ENCODE peak calls at places on chromosomes 6 and 20, in seven cellular contexts. I, Y, C, J, X, N and Q are unnamed samples.

GRCh38 chr6:144104898-144105487 is 9.6 kb upstream of the SF3B5 start:
- DNase-seq in I (peak), Y (peak), C (no peak), J (no peak), X (peak), N (no peak), Q (peak)

GRCh38 chr6:6591778-6592388 is 3.4 kb downstream of the LY86 start:
- DNase-seq in I (no peak), Y (no peak), C (no peak), J (no peak), X (peak), N (no peak), Q (no peak)

GRCh38 chr6:161186173-161186769 is 87.6 kb downstream of the AGPAT4 start:
- DNase-seq in I (peak), Y (peak), C (no peak), J (no peak), X (no peak), N (no peak), Q (peak)

GRCh38 chr20:49203746-49204145 is 15.5 kb upstream of the DDX27 start:
- DNase-seq in I (no peak), Y (no peak), C (no peak), J (no peak), X (no peak), N (no peak), Q (no peak)

GRCh38 chr6:6834356-6835342 is 246.1 kb downstream of the LY86 start:
- DNase-seq in I (no peak), Y (no peak), C (no peak), J (no peak), X (no peak), N (no peak), Q (no peak)

GRCh38 chr20:60960500-60960899 is 291.6 kb upstream of the CDH4 start:
- DNase-seq in I (no peak), Y (no peak), C (no peak), J (no peak), X (no peak), N (no peak), Q (no peak)

GRCh38 chr6:1611322-1611571 is 1.5 kb downstream of the FOXC1 start:
- DNase-seq in I (no peak), Y (no peak), C (no peak), J (no peak), X (no peak), N (no peak), Q (no peak)

GRCh38 chr6:163132050-163132750 is 282.3 kb upstream of the QKI start:
- DNase-seq in I (no peak), Y (peak), C (no peak), J (no peak), X (no peak), N (no peak), Q (no peak)

GRCh38 chr6:147506704-147507114 is 1.8 kb upstream of the SAMD5 start:
- DNase-seq in I (peak), Y (peak), C (no peak), J (peak), X (peak), N (no peak), Q (peak)

GRCh38 chr6:4055420-4056041 is 23.4 kb downstream of the FAM217A start:
- DNase-seq in I (peak), Y (peak), C (no peak), J (no peak), X (no peak), N (no peak), Q (no peak)